ENCODE peak calls at places on chromosome 11, in five cellular contexts. B is T-helper 9 cell, N is T-helper 17 cell, R is mesendoderm, X is H4. U is an unnamed sample.

GRCh38 chr11:2077061-2077802 is 62.0 kb downstream of the IGF2 start:
- DNase-seq in B (no peak), N (no peak), R (no peak), X (peak; percentile 87), U (no peak)

GRCh38 chr11:41246399-41246745 is 213.1 kb downstream of the LRRC4C start:
- DNase-seq in B (no peak), N (no peak), R (no peak), X (no peak), U (no peak)

GRCh38 chr11:32658639-32659406 is 75.2 kb downstream of the EIF3M start:
- DNase-seq in B (no peak), N (no peak), R (no peak), X (no peak), U (no peak)

GRCh38 chr11:56331861-56332491 is 13.9 kb upstream of the OR8K1 start:
- DNase-seq in B (no peak), N (no peak), R (no peak), X (peak; percentile 4), U (no peak)

GRCh38 chr11:134557571-134558257 is 145.7 kb upstream of the B3GAT1 start:
- DNase-seq in B (no peak), N (no peak), R (no peak), X (no peak), U (no peak)

GRCh38 chr11:11297578-11297977 is 55.5 kb downstream of the CSNK2A3 start:
- DNase-seq in B (no peak), N (no peak), R (no peak), X (no peak), U (no peak)

GRCh38 chr11:70505761-70506657 is 107.7 kb downstream of the CTTN start:
- DNase-seq in B (no peak), N (peak; percentile 6), R (no peak), X (no peak), U (no peak)

GRCh38 chr11:47179655-47179991 is 2.9 kb upstream of the ARFGAP2 start:
- DNase-seq in B (no peak), N (no peak), R (peak; percentile 88), X (no peak), U (no peak)

GRCh38 chr11:64876835-64877341 is 1.5 kb downstream of the EHD1 start:
- DNase-seq in B (no peak), N (no peak), R (peak; percentile 37), X (no peak), U (no peak)

GRCh38 chr11:10770626-10771254 is 19.7 kb downstream of the CTR9 start:
- DNase-seq in B (peak; percentile 10), N (no peak), R (peak; percentile 63), X (peak; percentile 40), U (no peak)

GRCh38 chr11:70063555-70063954 is 14.6 kb upstream of the ANO1 start:
- DNase-seq in B (no peak), N (no peak), R (no peak), X (no peak), U (no peak)

GRCh38 chr11:40241524-40242037 is 1217.9 kb downstream of the LRRC4C start:
- DNase-seq in B (no peak), N (no peak), R (peak; percentile 47), X (peak; percentile 39), U (no peak)

GRCh38 chr11:7186190-7186589 is 65.5 kb upstream of the SYT9 start:
- DNase-seq in B (no peak), N (no peak), R (no peak), X (no peak), U (no peak)

GRCh38 chr11:74072286-74072685 is 63.4 kb upstream of the UCP3 start:
- DNase-seq in B (no peak), N (no peak), R (no peak), X (no peak), U (no peak)